ENCODE peak calls at places on chromosome 11, in eight cellular contexts. T is ovary, K is transverse colon, Z is SK-N-SH, M is sigmoid colon, Q is tibial nerve, H is A549, B is HepG2. F is an unnamed sample.

GRCh38 chr11:59716051-59716450 is 2.4 kb upstream of the OR10V1 start:
- DNase-seq in Z (no peak), K (no peak), H (no peak), Q (no peak), B (no peak), M (no peak), T (no peak), F (no peak)

GRCh38 chr11:28701760-28702449 is 593.7 kb downstream of the METTL15 start:
- DNase-seq in M (no peak), K (no peak), B (no peak), T (no peak), Q (no peak), H (peak), Z (no peak), F (peak)

GRCh38 chr11:128897841-128898240 is 6.7 kb downstream of the KCNJ5 start:
- DNase-seq in B (no peak), Z (no peak), K (no peak), Q (no peak), M (no peak), T (no peak), H (no peak), F (no peak)

GRCh38 chr11:2277933-2278523 is 7.6 kb upstream of the ASCL2 start:
- DNase-seq in K (no peak), Q (no peak), T (no peak), M (peak), B (no peak), Z (no peak), H (no peak), F (no peak)

GRCh38 chr11:66071326-66071870 is 1.3 kb downstream of the PACS1 start:
- DNase-seq in Q (no peak), H (no peak), T (no peak), Z (no peak), B (no peak), K (no peak), M (no peak), F (no peak)

GRCh38 chr11:125892071-125892470 is 4.6 kb downstream of the HYLS1 start:
- DNase-seq in Z (no peak), M (no peak), H (no peak), K (no peak), B (no peak), T (no peak), Q (no peak), F (no peak)

GRCh38 chr11:2366733-2367132 is 10.4 kb upstream of the CD81 start:
- DNase-seq in B (no peak), T (no peak), M (no peak), K (no peak), Z (no peak), Q (no peak), H (no peak), F (no peak)

GRCh38 chr11:134932761-134933160 is 520.7 kb upstream of the B3GAT1 start:
- DNase-seq in B (no peak), Q (no peak), M (no peak), K (no peak), H (no peak), T (no peak), Z (no peak), F (no peak)

GRCh38 chr11:1502971-1503707 is 16.6 kb upstream of the MOB2 start:
- DNase-seq in Z (peak), T (no peak), Q (no peak), H (no peak), B (no peak), M (peak), K (no peak), F (peak)

GRCh38 chr11:60133917-60134316 is 45.5 kb downstream of the MS4A2 start:
- DNase-seq in H (no peak), M (no peak), K (no peak), B (no peak), T (no peak), Z (no peak), Q (no peak), F (no peak)

GRCh38 chr11:112718483-112718882 is 242.7 kb upstream of the NCAM1 start:
- DNase-seq in H (no peak), Z (no peak), B (no peak), T (no peak), Q (no peak), K (no peak), M (no peak), F (no peak)

GRCh38 chr11:103633037-103633788 is 403.2 kb upstream of the DDI1 start:
- DNase-seq in B (no peak), T (no peak), Z (no peak), H (no peak), Q (no peak), M (no peak), K (no peak), F (no peak)

GRCh38 chr11:46049325-46049860 is 71.9 kb downstream of the PHF21A start:
- DNase-seq in Z (no peak), H (no peak), K (no peak), Q (no peak), M (no peak), T (no peak), B (no peak), F (no peak)

GRCh38 chr11:8261316-8261715 is 2.4 kb downstream of the LMO1 start:
- DNase-seq in T (no peak), Q (no peak), Z (no peak), B (no peak), K (no peak), M (peak), H (no peak), F (peak)

GRCh38 chr11:69278091-69278867 is 15.7 kb upstream of the MYEOV start:
- DNase-seq in B (no peak), Z (no peak), T (no peak), K (peak), Q (no peak), M (no peak), H (no peak), F (peak)

GRCh38 chr11:120558754-120559431 is 47.3 kb downstream of the GRIK4 start:
- DNase-seq in Q (no peak), Z (peak), M (no peak), K (no peak), H (no peak), B (no peak), T (no peak), F (no peak)

GRCh38 chr11:13826505-13827278 is 135.8 kb upstream of the SPON1 start:
- DNase-seq in B (no peak), T (no peak), Z (no peak), M (no peak), K (no peak), H (no peak), Q (no peak), F (no peak)

GRCh38 chr11:56932572-56933235 is 56.0 kb upstream of the OR5AK2 start:
- DNase-seq in Z (no peak), K (no peak), B (peak), H (peak), M (no peak), Q (no peak), T (no peak), F (no peak)

GRCh38 chr11:66192181-66192888 is 76.1 kb upstream of the RAB1B start:
- DNase-seq in M (no peak), Q (no peak), T (no peak), Z (no peak), H (no peak), B (no peak), K (no peak), F (no peak)

GRCh38 chr11:17735823-17736772 is 1.5 kb downstream of the KCNC1 start:
- DNase-seq in K (no peak), Z (peak), T (no peak), Q (no peak), B (no peak), H (no peak), M (peak), F (no peak)

GRCh38 chr11:46410021-46410420 is 18.4 kb upstream of the CHRM4 start:
- DNase-seq in H (no peak), M (no peak), T (no peak), Z (no peak), Q (no peak), B (no peak), K (no peak), F (no peak)

GRCh38 chr11:33910261-33910959 is 18.5 kb upstream of the LMO2 start:
- DNase-seq in Q (no peak), T (no peak), H (no peak), Z (no peak), B (no peak), M (no peak), K (no peak), F (no peak)

GRCh38 chr11:67504023-67504949 is 877 bp downstream of the PITPNM1 start:
- DNase-seq in B (no peak), T (no peak), H (peak), Q (no peak), Z (peak), M (no peak), K (peak), F (no peak)

GRCh38 chr11:118705111-118705741 is 25.8 kb upstream of the TREH start:
- DNase-seq in M (no peak), B (no peak), K (peak), T (no peak), H (no peak), Q (no peak), Z (no peak), F (no peak)

GRCh38 chr11:121514401-121514981 is 61.7 kb upstream of the SORL1-AS1 start:
- DNase-seq in B (no peak), Q (no peak), Z (no peak), T (no peak), K (no peak), M (no peak), H (no peak), F (no peak)

GRCh38 chr11:118078972-118079411 is 2.1 kb downstream of the TMPRSS4 start:
- DNase-seq in K (peak), Q (no peak), T (no peak), Z (no peak), H (no peak), B (no peak), M (no peak), F (no peak)

GRCh38 chr11:19816040-19816439 is 103.4 kb downstream of the NAV2 start:
- DNase-seq in T (no peak), B (no peak), Z (no peak), H (no peak), M (no peak), K (no peak), Q (no peak), F (no peak)

GRCh38 chr11:796565-797299 is 1.3 kb downstream of the SLC25A22 start:
- DNase-seq in M (no peak), B (peak), T (no peak), H (no peak), Z (no peak), K (peak), Q (no peak), F (no peak)

DNA sequence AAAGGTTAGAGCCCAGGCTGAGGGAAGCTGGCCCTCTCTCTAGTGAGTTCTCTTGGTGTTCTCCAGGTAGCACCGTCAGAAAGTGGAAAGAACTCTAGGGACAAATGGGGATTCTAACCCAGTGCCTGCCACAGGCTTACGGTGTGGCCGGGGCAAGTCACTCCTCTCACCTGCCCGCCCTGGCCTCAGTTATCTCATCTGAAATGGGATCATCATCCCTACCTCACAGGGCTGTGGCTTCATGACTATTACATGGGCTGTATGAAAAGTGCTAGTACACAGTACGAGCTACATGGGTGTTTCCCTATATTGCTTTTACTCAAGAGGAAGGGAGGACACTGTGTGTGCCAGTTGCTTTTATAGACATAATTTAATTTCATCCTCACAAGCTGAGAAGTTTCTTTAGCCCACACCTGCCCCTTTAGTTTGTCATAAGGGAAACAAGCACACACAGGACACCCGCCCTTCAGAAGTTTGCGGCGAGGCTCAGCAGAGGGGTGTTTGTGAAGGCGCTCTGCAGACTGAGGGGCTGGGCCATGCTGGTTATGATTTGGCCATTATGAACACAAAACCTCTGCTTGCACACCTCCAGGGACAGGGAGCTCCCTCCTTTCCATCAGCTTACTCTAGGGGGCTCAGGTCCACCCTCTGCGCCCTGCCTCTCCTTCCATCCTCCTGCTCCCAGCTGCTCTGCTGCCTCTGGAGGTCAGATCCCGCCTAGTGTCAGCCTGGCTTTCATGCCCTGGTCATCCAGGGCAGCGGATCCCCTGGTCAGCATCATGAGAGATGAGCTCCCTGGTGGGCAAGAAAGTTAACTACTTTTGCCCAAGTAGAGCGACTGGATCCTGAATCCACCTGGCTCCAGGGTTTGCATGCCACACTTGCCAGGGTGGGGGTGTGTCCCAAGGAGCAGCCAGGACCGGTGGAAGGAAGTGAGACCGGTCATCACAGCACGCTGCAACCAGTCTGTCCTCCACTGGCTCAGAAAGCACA is 1.2 kb downstream of the KLHL35 start:
- DNase-seq in M (no peak), H (no peak), T (no peak), Q (no peak), B (no peak), K (no peak), Z (peak), F (no peak)
- TF ChIP-seq CTCF in M (no peak), H (no peak), T (no peak), Q (no peak), B (no peak), K (no peak), Z (no peak), F (no peak)

DNA sequence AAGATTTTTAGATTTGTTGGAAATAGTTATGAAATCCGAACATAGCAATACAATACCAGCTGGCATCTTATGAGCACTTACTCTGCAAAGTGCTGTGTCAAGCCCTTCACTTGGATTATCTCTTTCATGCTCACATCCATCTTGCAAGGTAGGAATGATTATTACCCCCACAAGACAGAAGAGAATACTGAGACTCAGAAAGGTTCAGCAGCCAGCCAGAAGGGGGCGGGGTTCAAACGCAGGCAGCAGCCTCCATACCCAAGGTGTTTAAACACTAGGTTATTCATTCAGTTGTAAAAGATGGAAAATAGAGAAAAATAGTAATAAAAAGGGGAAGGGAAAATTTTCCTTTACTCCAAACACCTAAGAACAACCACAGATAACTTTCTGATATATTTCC is 158.5 kb downstream of the CCDC34 start:
- DNase-seq in K (peak), Z (no peak), T (no peak), H (no peak), M (no peak), B (peak), Q (no peak), F (no peak)
- TF ChIP-seq EP300 in K (no peak), Z (no peak), T (no peak), H (no peak), M (no peak), B (no peak), Q (no peak), F (no peak)

GRCh38 chr11:83087035-83087434 is 15.3 kb upstream of the RAB30 start:
- DNase-seq in B (peak), M (no peak), T (no peak), Q (no peak), K (no peak), H (no peak), Z (no peak), F (no peak)
- TF ChIP-seq CTCF in B (peak), M (no peak), T (no peak), Q (no peak), K (peak), H (peak), Z (peak), F (no peak)

DNA sequence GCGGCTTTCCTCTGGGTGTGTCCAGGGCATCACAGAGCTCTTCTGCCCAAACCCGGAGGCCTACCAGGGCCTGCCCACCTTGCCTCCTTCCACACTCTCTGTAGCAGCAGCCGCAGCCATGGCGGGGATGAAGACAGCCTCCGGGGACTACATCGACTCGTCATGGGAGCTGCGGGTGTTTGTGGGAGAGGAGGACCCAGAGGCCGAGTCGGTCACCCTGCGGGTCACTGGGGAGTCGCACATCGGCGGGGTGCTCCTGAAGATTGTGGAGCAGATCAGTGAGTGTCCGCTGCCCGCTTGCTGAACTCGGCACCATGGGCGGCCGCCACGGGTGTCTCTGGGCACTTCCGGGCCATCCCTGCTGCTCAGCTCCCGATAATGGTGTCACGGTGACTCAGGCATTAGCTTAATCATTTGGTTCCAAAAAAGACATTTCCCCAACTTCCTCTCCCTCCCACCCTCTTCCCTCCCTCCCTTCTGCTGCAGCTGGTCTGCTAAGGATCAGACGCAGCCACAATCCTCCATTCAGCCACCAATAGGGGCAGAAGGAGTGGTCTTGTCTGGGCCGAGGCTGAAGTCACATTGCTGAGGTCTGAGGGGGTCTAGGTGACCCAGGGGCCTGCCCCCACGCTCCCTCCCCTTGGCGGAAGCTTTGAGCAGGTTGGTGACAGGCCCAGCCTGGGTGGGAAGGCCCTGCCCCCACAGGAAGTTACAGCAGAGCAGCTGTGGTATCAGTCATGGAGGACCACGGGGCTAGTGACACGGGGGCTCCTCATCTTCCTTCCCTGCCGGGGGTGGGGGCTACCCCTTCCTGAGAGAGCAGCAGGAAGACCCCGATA is 945 bp downstream of the FERMT3 start:
- DNase-seq in B (no peak), T (no peak), H (no peak), Z (peak), K (peak), M (peak), Q (no peak), F (peak)
- TF ChIP-seq EP300 in B (no peak), T (no peak), H (no peak), Z (no peak), K (no peak), M (no peak), Q (no peak), F (no peak)

GRCh38 chr11:105610796-105611361 is 1.0 kb downstream of the GRIA4 start:
- DNase-seq in Q (no peak), T (no peak), Z (no peak), B (no peak), M (no peak), K (no peak), H (no peak), F (no peak)

GRCh38 chr11:105611414-105611813 is 1.5 kb downstream of the GRIA4 start:
- DNase-seq in Z (peak), T (no peak), H (no peak), M (no peak), K (no peak), Q (no peak), B (no peak), F (no peak)

GRCh38 chr11:105611837-105612480 is 2.1 kb downstream of the GRIA4 start:
- DNase-seq in K (no peak), B (no peak), Q (no peak), H (no peak), T (no peak), M (no peak), Z (peak), F (no peak)

GRCh38 chr11:105609832-105610781 is at the start of gene GRIA4:
- DNase-seq in Q (peak), Z (peak), T (peak), K (no peak), M (peak), H (no peak), B (no peak), F (peak)

DNA sequence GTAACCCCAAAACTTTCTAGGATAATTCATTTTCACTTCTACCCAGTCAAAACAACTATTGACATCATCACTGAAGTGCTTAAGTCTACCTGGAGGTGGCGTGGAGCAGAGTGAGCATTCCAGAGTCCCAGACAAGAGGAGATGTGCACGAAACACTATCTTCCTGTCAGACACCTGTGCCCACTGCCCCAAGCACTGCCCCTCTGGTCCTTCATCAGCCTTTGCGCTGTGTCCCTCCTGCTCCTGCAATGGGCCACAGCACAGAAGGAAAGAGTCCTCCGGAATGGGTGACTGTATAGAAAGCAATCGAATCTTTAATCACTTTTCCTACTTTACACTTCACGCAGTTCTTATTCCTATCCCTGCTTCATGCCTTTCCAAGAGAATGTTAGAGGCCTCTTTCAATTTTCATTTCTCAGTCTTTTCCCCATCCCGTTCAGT is 512 bp upstream of the GRIA4 start:
- DNase-seq in K (no peak), Z (peak), T (no peak), B (peak), Q (no peak), M (no peak), H (no peak), F (no peak)
- TF ChIP-seq CTCF in K (peak), Z (peak), T (no peak), B (peak), Q (no peak), M (no peak), H (no peak), F (no peak)

DNA sequence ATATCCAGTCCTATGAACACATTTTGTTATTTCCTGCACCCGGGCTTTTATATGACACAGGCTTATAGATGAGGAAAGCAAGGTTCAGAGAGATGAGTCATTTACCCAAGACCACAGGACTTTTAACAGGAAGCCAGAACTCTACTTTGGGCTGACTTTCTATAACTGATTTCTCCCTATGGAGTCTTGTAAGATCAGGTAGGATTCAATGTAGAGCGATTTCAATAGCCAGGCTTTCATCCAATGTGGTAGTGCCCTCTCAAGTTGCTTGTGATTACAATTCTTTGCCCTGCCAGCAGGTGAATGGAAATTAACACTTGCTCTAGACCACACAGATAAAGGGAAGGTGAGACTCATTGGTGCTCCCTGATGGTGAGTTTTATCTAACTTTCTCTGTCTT is 378.3 kb downstream of the INSC start:
- DNase-seq in M (no peak), H (no peak), K (no peak), B (no peak), Q (no peak), Z (no peak), T (no peak), F (no peak)
- TF ChIP-seq EP300 in M (no peak), H (no peak), K (no peak), B (no peak), Q (no peak), Z (no peak), T (no peak), F (no peak)